ENCODE peak calls at places on chromosomes 11 and 22, in eight cellular contexts. K is A172; Q is DMS153; L is HFFc6; U is AG09319; Z is activated CD4-positive, CD25-positive, alpha-beta regulatory T cell; O is dermis blood vessel endothelial cell; F is RWPE1. P is an unnamed sample.

GRCh38 chr11:85590848-85591483 is 36.2 kb downstream of the DLG2 start:
- DNase-seq in K (peak; percentile 69), Q (peak; percentile 3), L (peak; percentile 27), U (peak; percentile 4), Z (no peak), O (peak; percentile 21), F (peak; percentile 21), P (peak; percentile 34)

GRCh38 chr11:8328231-8328794 is 64.6 kb upstream of the LMO1 start:
- DNase-seq in K (no peak), Q (no peak), L (no peak), U (no peak), Z (no peak), O (no peak), F (no peak), P (no peak)

GRCh38 chr11:9888938-9889337 is 225.1 kb downstream of the SWAP70 start:
- DNase-seq in K (no peak), Q (no peak), L (no peak), U (no peak), Z (no peak), O (no peak), F (no peak), P (no peak)

GRCh38 chr22:47372111-47372581 is 609.7 kb downstream of the TBC1D22A start:
- DNase-seq in K (no peak), Q (no peak), L (no peak), U (no peak), Z (no peak), O (no peak), F (no peak), P (no peak)

GRCh38 chr11:2987881-2988280 is 4.2 kb downstream of the NAP1L4 start:
- DNase-seq in K (no peak), Q (no peak), L (no peak), U (no peak), Z (no peak), O (no peak), F (no peak), P (no peak)

GRCh38 chr11:19080579-19080993 is 20.1 kb upstream of the MRGPRX2 start:
- DNase-seq in K (peak; percentile 82), Q (no peak), L (peak; percentile 27), U (no peak), Z (no peak), O (peak; percentile 94), F (peak; percentile 14), P (no peak)

GRCh38 chr11:129323896-129324522 is 51.6 kb upstream of the BARX2 start:
- DNase-seq in K (no peak), Q (peak; percentile 34), L (no peak), U (peak; percentile 4), Z (no peak), O (no peak), F (no peak), P (no peak)

GRCh38 chr22:37781434-37782059 is 26.2 kb upstream of the GCAT start:
- DNase-seq in K (no peak), Q (no peak), L (no peak), U (no peak), Z (no peak), O (peak; percentile 41), F (no peak), P (no peak)

GRCh38 chr11:12626616-12627015 is 47.6 kb upstream of the TEAD1 start:
- DNase-seq in K (no peak), Q (no peak), L (no peak), U (no peak), Z (no peak), O (no peak), F (no peak), P (no peak)

GRCh38 chr22:28123989-28124766 is 205.1 kb upstream of the PITPNB start:
- DNase-seq in K (no peak), Q (peak; percentile 6), L (no peak), U (no peak), Z (no peak), O (no peak), F (peak; percentile 5), P (no peak)

GRCh38 chr11:71302911-71303310 is 50.5 kb upstream of the SHANK2 start:
- DNase-seq in K (no peak), Q (no peak), L (no peak), U (no peak), Z (no peak), O (no peak), F (no peak), P (no peak)

GRCh38 chr11:114195981-114196731 is 100.0 kb upstream of the NNMT start:
- DNase-seq in K (no peak), Q (no peak), L (no peak), U (no peak), Z (no peak), O (peak; percentile 27), F (peak; percentile 67), P (no peak)

GRCh38 chr11:45929486-45930030 is 7.1 kb downstream of the LARGE2 start:
- DNase-seq in K (peak; percentile 48), Q (no peak), L (no peak), U (no peak), Z (no peak), O (no peak), F (peak; percentile 49), P (no peak)

GRCh38 chr11:83572521-83572920 is 286.4 kb upstream of the CCDC90B start:
- DNase-seq in K (no peak), Q (no peak), L (peak; percentile 12), U (no peak), Z (no peak), O (no peak), F (no peak), P (no peak)

GRCh38 chr11:991711-992307 is 44.7 kb downstream of the MUC6 start:
- DNase-seq in K (no peak), Q (no peak), L (no peak), U (no peak), Z (no peak), O (no peak), F (no peak), P (no peak)

GRCh38 chr11:74577624-74578396 is 14.6 kb upstream of the POLD3 start:
- DNase-seq in K (no peak), Q (peak; percentile 86), L (no peak), U (peak; percentile 29), Z (no peak), O (no peak), F (no peak), P (no peak)

GRCh38 chr11:109795234-109795633 is 298.0 kb upstream of the ZC3H12C start:
- DNase-seq in K (peak; percentile 14), Q (no peak), L (no peak), U (no peak), Z (no peak), O (no peak), F (no peak), P (no peak)

GRCh38 chr11:115153135-115153534 is 351.1 kb downstream of the CADM1 start:
- DNase-seq in K (peak; percentile 22), Q (no peak), L (no peak), U (no peak), Z (no peak), O (no peak), F (peak; percentile 21), P (no peak)

GRCh38 chr11:90134420-90135003 is at the start of gene NAALAD2:
- DNase-seq in K (no peak), Q (no peak), L (no peak), U (no peak), Z (no peak), O (peak; percentile 31), F (no peak), P (peak; percentile 27)

GRCh38 chr11:88806410-88806809 is 259.4 kb downstream of the GRM5 start:
- DNase-seq in K (no peak), Q (no peak), L (no peak), U (no peak), Z (no peak), O (no peak), F (no peak), P (no peak)

GRCh38 chr11:107017433-107018227 is 646 bp downstream of the GUCY1A2 start:
- DNase-seq in K (peak; percentile 8), Q (peak; percentile 26), L (no peak), U (no peak), Z (no peak), O (peak; percentile 54), F (peak; percentile 20), P (peak; percentile 35)

P was measured in AG08396.